ENCODE peak calls at places on chromosomes 11 and 22, in eight cellular contexts. L is uterus, Y is sigmoid colon, Z is H54, U is A549, T is thyroid gland, V is tibial nerve, C is adrenal gland. J is an unnamed sample.

GRCh38 chr11:72683782-72684200 is 9.6 kb upstream of the PDE2A start:
- DNase-seq in L (peak), Y (no peak), Z (peak), U (peak), T (peak), V (peak), C (peak), J (peak)

GRCh38 chr22:26439559-26439958 is 10.5 kb downstream of the ASPHD2 start:
- DNase-seq in L (no peak), Y (no peak), Z (no peak), U (no peak), T (no peak), V (no peak), C (no peak), J (no peak)

GRCh38 chr22:26395926-26396325 is 33.1 kb upstream of the ASPHD2 start:
- DNase-seq in L (no peak), Y (no peak), Z (no peak), U (no peak), T (no peak), V (no peak), C (no peak), J (no peak)

GRCh38 chr11:106625566-106625965 is 392.7 kb downstream of the GUCY1A2 start:
- DNase-seq in L (no peak), Y (no peak), Z (no peak), U (no peak), T (no peak), V (no peak), C (no peak), J (no peak)

GRCh38 chr11:120153221-120153620 is 15.3 kb upstream of the TRIM29 start:
- DNase-seq in L (no peak), Y (no peak), Z (no peak), U (no peak), T (no peak), V (no peak), C (no peak), J (no peak)

GRCh38 chr22:44811141-44811540 is 58.8 kb downstream of the ARHGAP8 start:
- DNase-seq in L (no peak), Y (peak), Z (no peak), U (no peak), T (no peak), V (no peak), C (no peak), J (no peak)

GRCh38 chr11:12281571-12282478 is 95.5 kb upstream of the PARVA start:
- DNase-seq in L (peak), Y (peak), Z (peak), U (peak), T (peak), V (peak), C (peak), J (peak)

GRCh38 chr11:9461760-9462134 is 935 bp downstream of the ZNF143 start:
- DNase-seq in L (no peak), Y (no peak), Z (no peak), U (peak), T (no peak), V (no peak), C (no peak), J (no peak)

GRCh38 chr11:47641585-47642098 is 717 bp downstream of the MTCH2 start:
- DNase-seq in L (no peak), Y (no peak), Z (no peak), U (no peak), T (no peak), V (peak), C (no peak), J (no peak)

GRCh38 chr11:85947431-85948272 is 92.5 kb downstream of the CCDC83 start:
- DNase-seq in L (no peak), Y (no peak), Z (peak), U (peak), T (no peak), V (peak), C (peak), J (no peak)

GRCh38 chr11:118689503-118689851 is 10.0 kb upstream of the TREH start:
- DNase-seq in L (peak), Y (no peak), Z (no peak), U (no peak), T (no peak), V (no peak), C (no peak), J (peak)

GRCh38 chr11:27039873-27040272 is 742 bp upstream of the BBOX1 start:
- DNase-seq in L (no peak), Y (no peak), Z (no peak), U (no peak), T (no peak), V (no peak), C (no peak), J (no peak)

GRCh38 chr11:59223611-59224010 is 10.9 kb upstream of the MPEG1 start:
- DNase-seq in L (no peak), Y (no peak), Z (no peak), U (no peak), T (no peak), V (no peak), C (no peak), J (no peak)

GRCh38 chr11:130400793-130401483 is 27.5 kb downstream of the ADAMTS8 start:
- DNase-seq in L (no peak), Y (no peak), Z (no peak), U (no peak), T (no peak), V (peak), C (no peak), J (no peak)

GRCh38 chr11:9250139-9250582 is 15.0 kb downstream of the DENND5A start:
- DNase-seq in L (no peak), Y (no peak), Z (no peak), U (no peak), T (no peak), V (no peak), C (no peak), J (no peak)

GRCh38 chr11:87722756-87723599 is 452.3 kb downstream of the RAB38 start:
- DNase-seq in L (no peak), Y (no peak), Z (peak), U (no peak), T (no peak), V (no peak), C (peak), J (no peak)

GRCh38 chr22:31734512-31734911 is 15.4 kb downstream of the PRR14L start:
- DNase-seq in L (no peak), Y (no peak), Z (peak), U (no peak), T (no peak), V (no peak), C (no peak), J (no peak)

GRCh38 chr22:40450651-40451050 is 80.3 kb downstream of the SGSM3 start:
- DNase-seq in L (no peak), Y (no peak), Z (no peak), U (no peak), T (no peak), V (no peak), C (no peak), J (no peak)

GRCh38 chr11:289145-289705 is 299 bp downstream of the PGGHG start:
- DNase-seq in L (peak), Y (peak), Z (no peak), U (no peak), T (peak), V (no peak), C (no peak), J (peak)

GRCh38 chr22:26342719-26343449 is 86.2 kb upstream of the ASPHD2 start:
- DNase-seq in L (no peak), Y (peak), Z (no peak), U (no peak), T (peak), V (no peak), C (no peak), J (no peak)

GRCh38 chr11:120649316-120649715 is 137.8 kb downstream of the GRIK4 start:
- DNase-seq in L (no peak), Y (no peak), Z (no peak), U (no peak), T (no peak), V (no peak), C (no peak), J (no peak)

GRCh38 chr11:133525976-133526375 is 6.3 kb downstream of the OPCML start:
- DNase-seq in L (no peak), Y (no peak), Z (no peak), U (no peak), T (no peak), V (no peak), C (no peak), J (no peak)

GRCh38 chr11:72824020-72824419 is 9.8 kb downstream of the ATG16L2 start:
- DNase-seq in L (no peak), Y (peak), Z (no peak), U (no peak), T (no peak), V (no peak), C (no peak), J (no peak)

GRCh38 chr11:118217575-118217974 is 7.2 kb downstream of the JAML start:
- DNase-seq in L (no peak), Y (no peak), Z (no peak), U (no peak), T (no peak), V (no peak), C (no peak), J (no peak)

GRCh38 chr11:90332415-90332814 is 109.6 kb upstream of the CHORDC1 start:
- DNase-seq in L (no peak), Y (no peak), Z (no peak), U (no peak), T (no peak), V (no peak), C (no peak), J (no peak)

GRCh38 chr11:122486793-122487495 is 168.6 kb upstream of the UBASH3B start:
- DNase-seq in L (no peak), Y (no peak), Z (no peak), U (no peak), T (no peak), V (no peak), C (no peak), J (no peak)

GRCh38 chr11:124075841-124076571 is 34.9 kb upstream of the OR10G7 start:
- DNase-seq in L (no peak), Y (no peak), Z (no peak), U (peak), T (peak), V (no peak), C (no peak), J (no peak)

GRCh38 chr11:71322192-71322735 is 69.9 kb upstream of the SHANK2 start:
- DNase-seq in L (no peak), Y (no peak), Z (no peak), U (no peak), T (no peak), V (no peak), C (no peak), J (no peak)

GRCh38 chr22:20080445-20080775 is 369 bp downstream of the DGCR8 start:
- DNase-seq in L (peak), Y (peak), Z (peak), U (peak), T (peak), V (peak), C (peak), J (peak)

GRCh38 chr11:130181295-130182272 is 22.0 kb downstream of the ST14 start:
- DNase-seq in L (no peak), Y (no peak), Z (peak), U (peak), T (peak), V (no peak), C (peak), J (no peak)

GRCh38 chr11:134889832-134890231 is 477.8 kb upstream of the B3GAT1 start:
- DNase-seq in L (no peak), Y (no peak), Z (no peak), U (no peak), T (no peak), V (no peak), C (no peak), J (no peak)

GRCh38 chr11:44079376-44079775 is 13.3 kb downstream of the ACCS start:
- DNase-seq in L (no peak), Y (no peak), Z (no peak), U (no peak), T (no peak), V (no peak), C (no peak), J (no peak)

GRCh38 chr11:22711212-22711770 is 44.9 kb downstream of the GAS2 start:
- DNase-seq in L (no peak), Y (no peak), Z (no peak), U (no peak), T (no peak), V (no peak), C (no peak), J (no peak)

GRCh38 chr11:73158356-73159051 is 16.4 kb upstream of the FCHSD2 start:
- DNase-seq in L (no peak), Y (peak), Z (no peak), U (no peak), T (no peak), V (no peak), C (no peak), J (no peak)

GRCh38 chr22:45328822-45329535 is 19.2 kb downstream of the FAM118A start:
- DNase-seq in L (no peak), Y (no peak), Z (no peak), U (no peak), T (no peak), V (no peak), C (no peak), J (no peak)

GRCh38 chr22:43273902-43274484 is 69.2 kb downstream of the SCUBE1 start:
- DNase-seq in L (peak), Y (no peak), Z (peak), U (peak), T (peak), V (no peak), C (peak), J (peak)

GRCh38 chr11:60282291-60282690 is 1.8 kb downstream of the MS4A4A start:
- DNase-seq in L (no peak), Y (no peak), Z (no peak), U (no peak), T (no peak), V (no peak), C (no peak), J (no peak)

GRCh38 chr11:15289718-15290117 is 175.0 kb downstream of the INSC start:
- DNase-seq in L (no peak), Y (no peak), Z (no peak), U (no peak), T (no peak), V (no peak), C (no peak), J (no peak)

GRCh38 chr22:24510694-24511625 is 15.8 kb downstream of the UPB1 start:
- DNase-seq in L (no peak), Y (no peak), Z (no peak), U (no peak), T (peak), V (no peak), C (peak), J (no peak)

GRCh38 chr11:117199916-117200812 is 994 bp downstream of the TAGLN start:
- DNase-seq in L (peak), Y (no peak), Z (no peak), U (no peak), T (no peak), V (no peak), C (no peak), J (no peak)

GRCh38 chr11:117198613-117199012 is 557 bp upstream of the TAGLN start:
- DNase-seq in L (no peak), Y (no peak), Z (no peak), U (no peak), T (no peak), V (no peak), C (no peak), J (no peak)

GRCh38 chr11:117200813-117201515 is 1.8 kb downstream of the TAGLN start:
- DNase-seq in L (no peak), Y (no peak), Z (no peak), U (no peak), T (peak), V (no peak), C (no peak), J (no peak)

GRCh38 chr11:117197516-117198456 is 1.4 kb upstream of the TAGLN start:
- DNase-seq in L (peak), Y (peak), Z (no peak), U (no peak), T (peak), V (no peak), C (no peak), J (no peak)

DNA sequence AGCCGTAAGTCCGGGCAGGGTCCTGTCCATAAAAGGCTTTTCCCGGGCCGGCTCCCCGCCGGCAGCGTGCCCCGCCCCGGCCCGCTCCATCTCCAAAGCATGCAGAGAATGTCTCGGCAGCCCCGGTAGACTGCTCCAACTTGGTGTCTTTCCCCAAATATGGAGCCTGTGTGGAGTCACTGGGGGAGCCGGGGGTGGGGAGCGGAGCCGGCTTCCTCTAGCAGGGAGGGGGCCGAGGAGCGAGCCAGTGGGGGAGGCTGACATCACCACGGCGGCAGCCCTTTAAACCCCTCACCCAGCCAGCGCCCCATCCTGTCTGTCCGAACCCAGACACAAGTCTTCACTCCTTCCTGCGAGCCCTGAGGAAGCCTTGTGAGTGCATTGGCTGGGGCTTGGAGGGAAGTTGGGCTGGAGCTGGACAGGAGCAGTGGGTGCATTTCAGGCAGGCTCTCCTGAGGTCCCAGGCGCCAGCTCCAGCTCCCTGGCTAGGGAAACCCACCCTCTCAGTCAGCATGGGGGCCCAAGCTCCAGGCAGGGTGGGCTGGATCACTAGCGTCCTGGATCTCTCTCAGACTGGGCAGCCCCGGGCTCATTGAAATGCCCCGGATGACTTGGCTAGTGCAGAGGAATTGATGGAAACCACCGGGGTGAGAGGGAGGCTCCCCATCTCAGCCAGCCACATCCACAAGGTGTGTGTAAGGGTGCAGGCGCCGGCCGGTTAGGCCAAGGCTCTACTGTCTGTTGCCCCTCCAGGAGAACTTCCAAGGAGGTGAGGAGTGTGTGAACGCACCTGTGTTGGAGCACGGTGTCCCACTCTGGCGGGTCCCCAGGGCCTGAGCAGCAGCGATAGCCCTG is at the start of gene TAGLN:
- DNase-seq in L (peak), Y (peak), Z (no peak), U (no peak), T (peak), V (peak), C (peak), J (peak)
- TF ChIP-seq POLR2A in L (peak), Y (peak), Z (no peak), U (no peak), T (peak), V (peak), C (peak), J (peak)

GRCh38 chr11:18684267-18684666 is 14.3 kb upstream of the TMEM86A start:
- DNase-seq in L (no peak), Y (no peak), Z (no peak), U (no peak), T (no peak), V (no peak), C (no peak), J (no peak)
- TF ChIP-seq POLR2A in L (no peak), Y (no peak), Z (no peak), U (no peak), T (no peak), V (no peak), C (no peak), J (no peak)

GRCh38 chr11:111379500-111380136 is 543 bp upstream of the POU2AF1 start:
- DNase-seq in L (no peak), Y (no peak), Z (no peak), U (no peak), T (peak), V (no peak), C (no peak), J (no peak)

GRCh38 chr11:111382451-111382850 is 3.4 kb upstream of the POU2AF1 start:
- DNase-seq in L (no peak), Y (no peak), Z (no peak), U (no peak), T (no peak), V (no peak), C (no peak), J (no peak)

GRCh38 chr11:111376453-111376871 is 2.6 kb downstream of the POU2AF1 start:
- DNase-seq in L (no peak), Y (no peak), Z (no peak), U (no peak), T (no peak), V (no peak), C (no peak), J (no peak)

GRCh38 chr11:111378773-111379499 is at the start of gene POU2AF1:
- DNase-seq in L (no peak), Y (no peak), Z (no peak), U (no peak), T (peak), V (no peak), C (no peak), J (no peak)

GRCh38 chr11:111378185-111378772 is 796 bp downstream of the POU2AF1 start:
- DNase-seq in L (no peak), Y (no peak), Z (no peak), U (no peak), T (peak), V (no peak), C (no peak), J (no peak)
- TF ChIP-seq POLR2A in L (no peak), Y (no peak), Z (no peak), U (no peak), T (no peak), V (no peak), C (no peak), J (no peak)

GRCh38 chr22:35231585-35232084 is 25.7 kb upstream of the HMGXB4 start:
- DNase-seq in L (peak), Y (no peak), Z (peak), U (peak), T (peak), V (peak), C (peak), J (peak)

GRCh38 chr22:35227248-35227647 is 30.0 kb upstream of the HMGXB4 start:
- DNase-seq in L (no peak), Y (no peak), Z (no peak), U (no peak), T (no peak), V (no peak), C (no peak), J (no peak)

GRCh38 chr22:35230417-35230816 is 26.9 kb upstream of the HMGXB4 start:
- DNase-seq in L (no peak), Y (no peak), Z (no peak), U (no peak), T (no peak), V (no peak), C (no peak), J (no peak)

GRCh38 chr22:35229865-35230264 is 27.4 kb upstream of the HMGXB4 start:
- DNase-seq in L (no peak), Y (no peak), Z (no peak), U (no peak), T (no peak), V (no peak), C (no peak), J (no peak)

GRCh38 chr22:35230839-35231584 is 26.3 kb upstream of the HMGXB4 start:
- DNase-seq in L (no peak), Y (no peak), Z (no peak), U (no peak), T (no peak), V (no peak), C (no peak), J (no peak)
- TF ChIP-seq POLR2A in L (no peak), Y (no peak), Z (no peak), U (no peak), T (no peak), V (no peak), C (no peak), J (no peak)

DNA sequence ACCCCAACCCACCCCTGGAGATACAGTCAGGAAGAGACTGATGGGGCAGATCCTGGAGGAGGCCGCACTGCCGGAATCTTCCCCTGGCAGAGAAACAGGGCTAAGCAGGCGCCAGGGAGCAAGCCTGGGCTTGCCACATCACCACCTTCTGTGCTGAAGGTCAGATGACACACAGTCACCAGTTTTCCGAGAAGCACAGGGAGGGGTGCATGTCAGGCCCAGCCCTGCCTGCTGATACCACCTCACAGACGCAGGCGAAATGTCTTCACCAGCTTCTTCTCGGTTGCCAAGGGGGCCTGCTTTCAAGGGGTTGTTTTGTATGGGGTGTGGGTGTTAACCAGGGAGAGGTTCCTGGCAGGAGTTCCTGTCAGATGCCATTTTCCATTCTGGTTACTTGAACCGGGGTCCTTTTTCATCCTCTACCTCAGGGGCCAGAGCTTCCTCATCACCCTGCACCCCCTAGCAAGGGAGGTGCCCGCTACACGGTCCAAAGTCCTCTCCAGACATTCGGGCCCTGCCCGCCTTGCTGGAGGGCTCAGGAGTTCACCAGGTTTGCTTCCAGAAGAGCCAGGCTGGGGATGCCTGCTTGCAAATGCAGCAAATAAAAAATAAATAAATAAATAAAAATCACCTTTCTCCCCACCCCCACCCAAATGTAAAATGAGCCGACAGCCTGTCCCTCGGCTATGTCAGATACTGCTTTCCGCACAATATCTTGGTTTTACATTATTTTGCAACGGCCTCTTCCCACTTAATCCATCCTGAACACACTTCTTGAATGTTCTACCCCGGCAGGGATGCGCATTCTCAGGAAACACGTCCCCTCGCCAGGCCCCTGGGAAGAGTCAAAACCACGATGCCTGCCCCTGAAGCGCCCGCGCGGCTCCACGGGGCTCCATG is 1.1 kb upstream of the NEAT1 start:
- DNase-seq in L (peak), Y (peak), Z (peak), U (peak), T (peak), V (peak), C (peak), J (peak)
- TF ChIP-seq POLR2A in L (peak), Y (peak), Z (peak), U (peak), T (peak), V (peak), C (peak), J (peak)

J was measured in ovary.